ENCODE peak calls at places on chromosomes 2 and 18, in eight cellular contexts. Z is GM20000; Q is NCI-H1930; D is activated effector memory CD4-positive, alpha-beta T cell treated with Interleukin-2 at 50 U/mL for 16 hours; U is stimulated activated CD4-positive, alpha-beta T cell treated with anti-CD3 and anti-CD28 coated beads, Interleukin-15, amount 100 ng/mL, for 24 hours; K is astrocyte; W is germinal center; M is sciatic nerve. H is an unnamed sample.

GRCh38 chr2:2832657-2833056 is 501.6 kb upstream of the MYT1L start:
- DNase-seq in D (no peak), U (no peak), Q (no peak), K (no peak), W (no peak), M (no peak), Z (no peak), H (no peak)

GRCh38 chr2:63578767-63579166 is 9.5 kb downstream of the WDPCP start:
- DNase-seq in U (no peak), Q (no peak), Z (no peak), D (no peak), W (no peak), M (no peak), K (no peak), H (no peak)

GRCh38 chr18:31281437-31281836 is 36.5 kb upstream of the DSG1 start:
- DNase-seq in D (no peak), M (no peak), K (no peak), W (no peak), U (no peak), Q (no peak), Z (no peak), H (no peak)

GRCh38 chr2:235106874-235107639 is 155.2 kb downstream of the SH3BP4 start:
- DNase-seq in D (no peak), Z (peak; percentile 32), W (no peak), M (peak; percentile 73), Q (peak; percentile 58), K (peak; percentile 44), U (peak; percentile 24), H (no peak)

GRCh38 chr2:148568597-148568996 is 76.0 kb upstream of the EPC2 start:
- DNase-seq in M (no peak), K (no peak), Q (no peak), Z (no peak), U (peak; percentile 38), D (no peak), W (no peak), H (no peak)

GRCh38 chr2:70671059-70671685 is 96.8 kb downstream of the ADD2 start:
- DNase-seq in Q (no peak), M (no peak), Z (no peak), K (peak; percentile 6), W (no peak), D (no peak), U (no peak), H (no peak)

GRCh38 chr18:50424877-50425690 is 50.2 kb downstream of the SKA1 start:
- DNase-seq in Z (no peak), Q (no peak), K (peak; percentile 90), M (no peak), W (no peak), D (no peak), U (no peak), H (no peak)

GRCh38 chr2:133676392-133677130 is 108.3 kb upstream of the NCKAP5 start:
- DNase-seq in D (no peak), W (no peak), Z (no peak), U (no peak), Q (no peak), K (peak; percentile 34), M (no peak), H (no peak)

GRCh38 chr2:240437861-240438809 is 2.7 kb downstream of the GPC1 start:
- DNase-seq in K (peak; percentile 16), Z (peak; percentile 91), U (peak; percentile 76), Q (peak; percentile 60), M (peak; percentile 83), W (peak; percentile 80), D (peak; percentile 52), H (peak; percentile 66)

GRCh38 chr2:29006092-29006985 is 25.2 kb downstream of the TOGARAM2 start:
- DNase-seq in K (no peak), Q (no peak), Z (no peak), D (no peak), M (no peak), U (no peak), W (no peak), H (no peak)

GRCh38 chr2:179800776-179801175 is 60.6 kb downstream of the ZNF385B start:
- DNase-seq in W (no peak), U (no peak), Q (no peak), Z (no peak), K (no peak), M (no peak), D (no peak), H (no peak)

GRCh38 chr18:48947583-48947982 is 3.2 kb downstream of the SMAD7 start:
- DNase-seq in Z (no peak), Q (no peak), K (no peak), U (no peak), D (no peak), W (no peak), M (peak; percentile 70), H (no peak)

GRCh38 chr2:36561223-36561944 is 36.6 kb downstream of the FEZ2 start:
- DNase-seq in Z (no peak), K (peak; percentile 96), D (no peak), M (no peak), U (no peak), W (no peak), Q (no peak), H (no peak)

GRCh38 chr2:230413465-230413864 is 2.5 kb upstream of the SP100 start:
- DNase-seq in W (no peak), U (no peak), Q (no peak), K (no peak), M (no peak), D (no peak), Z (no peak), H (no peak)